ENCODE peak calls at places on chromosomes 1 and 21, in four cellular contexts. T, Q, W and L are unnamed samples. For H3K4me1, the result is how much of the 10 kb centered on the place peaks cover.

GRCh38 chr1:217431395-217431794 is 199.5 kb downstream of the GPATCH2 start:
- DNase-seq in T (no peak), Q (no peak), W (no peak), L (no peak)

GRCh38 chr1:15712158-15712557 is 23.9 kb upstream of the SLC25A34 start:
- DNase-seq in T (no peak), Q (no peak), W (no peak), L (no peak)

GRCh38 chr1:65147424-65148177 is 402 bp upstream of the AK4 start:
- DNase-seq in T (no peak), Q (no peak), W (peak), L (peak)

GRCh38 chr1:9181990-9182783 is 52.4 kb upstream of the H6PD start:
- DNase-seq in T (no peak), Q (no peak), W (peak), L (no peak)

GRCh38 chr1:45623972-45624371 is at the start of gene CCDC17:
- DNase-seq in T (no peak), Q (no peak), W (no peak), L (no peak)

GRCh38 chr1:205528446-205528886 is 24.0 kb downstream of the CDK18 start:
- DNase-seq in T (no peak), Q (no peak), W (no peak), L (no peak)

GRCh38 chr1:165854101-165854845 is 26.9 kb downstream of the UCK2 start:
- DNase-seq in T (no peak), Q (no peak), W (no peak), L (no peak)

GRCh38 chr1:156885314-156885713 is 8.2 kb upstream of the PEAR1 start:
- DNase-seq in T (no peak), Q (no peak), W (no peak), L (no peak)

GRCh38 chr1:244992833-244993232 is 128.5 kb upstream of the HNRNPU start:
- DNase-seq in T (no peak), Q (no peak), W (no peak), L (no peak)

GRCh38 chr1:82517586-82517985 is 716.9 kb downstream of the ADGRL2 start:
- DNase-seq in T (no peak), Q (no peak), W (no peak), L (no peak)

GRCh38 chr1:112337028-112337531 is 58.9 kb upstream of the CTTNBP2NL start:
- DNase-seq in T (peak), Q (no peak), W (peak), L (no peak)

GRCh38 chr1:80349218-80349617 is 1342.7 kb upstream of the ADGRL4 start:
- DNase-seq in T (no peak), Q (no peak), W (no peak), L (no peak)

GRCh38 chr1:3903141-3904005 is 3.3 kb upstream of the C1orf174 start:
- DNase-seq in T (no peak), Q (no peak), W (peak), L (peak)

GRCh38 chr1:184499626-184500025 is 112.8 kb downstream of the C1orf21 start:
- DNase-seq in T (no peak), Q (no peak), W (no peak), L (no peak)

GRCh38 chr1:217135569-217135915 is 412.3 kb upstream of the ESRRG start:
- DNase-seq in T (no peak), Q (no peak), W (no peak), L (no peak)

GRCh38 chr1:198088360-198089071 is 68.3 kb upstream of the NEK7 start:
- DNase-seq in T (peak), Q (no peak), W (peak), L (no peak)

GRCh38 chr1:77504986-77505385 is 177.5 kb downstream of the ZZZ3 start:
- DNase-seq in T (no peak), Q (no peak), W (no peak), L (no peak)

GRCh38 chr1:67749844-67750689 is 65.1 kb downstream of the GADD45A start:
- DNase-seq in T (peak), Q (no peak), W (no peak), L (peak)

GRCh38 chr1:8205771-8206170 is 112.1 kb upstream of the SLC45A1 start:
- DNase-seq in T (no peak), Q (no peak), W (no peak), L (no peak)

GRCh38 chr21:36709868-36710728 is 11.2 kb downstream of the SIM2 start:
- DNase-seq in T (no peak), Q (no peak), W (no peak), L (peak)

DNA sequence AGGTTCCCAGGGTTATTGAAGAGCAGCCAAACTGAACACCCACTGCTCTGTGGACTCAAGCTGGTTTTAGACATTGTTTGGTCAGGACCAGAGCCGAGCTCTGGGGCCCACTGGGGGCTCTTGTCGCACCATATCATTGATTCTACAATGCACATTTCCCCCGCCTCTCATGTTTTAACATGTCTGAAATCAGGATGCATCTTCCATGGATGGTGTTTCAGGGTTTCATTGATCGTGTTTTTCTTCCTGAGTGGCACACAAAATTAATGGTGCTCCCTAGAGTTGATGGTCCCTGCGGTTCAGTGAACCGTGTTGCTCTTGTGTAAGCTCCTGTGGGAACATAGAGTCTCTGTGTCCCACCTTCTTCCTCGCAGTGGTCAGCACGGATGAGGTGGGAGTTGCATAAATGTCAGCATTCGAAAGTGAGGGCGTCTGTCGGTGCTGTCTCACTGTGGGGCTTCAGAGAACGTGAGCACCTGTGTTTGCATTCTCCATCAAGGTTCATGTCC is 38.3 kb downstream of the GALNT2 start:
- DNase-seq in T (no peak), Q (no peak), W (no peak), L (no peak)
- H3K27ac ChIP-seq in T (peak), Q (peak), W (peak), L (peak)

GRCh38 chr1:247857069-247857985 is at the start of gene TRIM58:
- DNase-seq in T (no peak), Q (no peak), W (no peak), L (no peak)
- TF ChIP-seq CTCF in T (no peak), Q (no peak), W (no peak), L (no peak)

DNA sequence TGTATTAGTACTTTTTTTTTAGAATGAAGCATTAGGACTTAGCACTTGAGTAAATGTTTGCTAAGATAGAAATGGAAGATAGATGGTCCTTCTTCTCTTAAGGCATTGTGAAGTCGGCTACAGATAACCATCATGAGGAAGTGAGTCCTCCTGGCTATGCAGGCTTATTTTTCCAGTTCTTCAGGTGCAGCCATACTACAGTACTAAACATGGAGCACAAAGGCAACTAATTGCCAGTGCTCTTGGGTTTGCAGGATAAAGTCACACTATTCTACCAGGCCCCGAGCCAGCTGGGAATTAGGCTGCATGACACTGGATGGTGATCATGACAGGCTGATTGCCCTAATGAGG is 197.3 kb upstream of the SGIP1 start:
- DNase-seq in T (no peak), Q (no peak), W (no peak), L (no peak)
- H3K4me1 ChIP-seq in T (half or more), Q (under half), W (under half), L (under half)

GRCh38 chr1:27599605-27600499 is 4.1 kb downstream of the AHDC1 start:
- DNase-seq in T (no peak), Q (no peak), W (no peak), L (no peak)
- H3K27ac ChIP-seq in T (peak), Q (peak), W (no peak), L (peak)

DNA sequence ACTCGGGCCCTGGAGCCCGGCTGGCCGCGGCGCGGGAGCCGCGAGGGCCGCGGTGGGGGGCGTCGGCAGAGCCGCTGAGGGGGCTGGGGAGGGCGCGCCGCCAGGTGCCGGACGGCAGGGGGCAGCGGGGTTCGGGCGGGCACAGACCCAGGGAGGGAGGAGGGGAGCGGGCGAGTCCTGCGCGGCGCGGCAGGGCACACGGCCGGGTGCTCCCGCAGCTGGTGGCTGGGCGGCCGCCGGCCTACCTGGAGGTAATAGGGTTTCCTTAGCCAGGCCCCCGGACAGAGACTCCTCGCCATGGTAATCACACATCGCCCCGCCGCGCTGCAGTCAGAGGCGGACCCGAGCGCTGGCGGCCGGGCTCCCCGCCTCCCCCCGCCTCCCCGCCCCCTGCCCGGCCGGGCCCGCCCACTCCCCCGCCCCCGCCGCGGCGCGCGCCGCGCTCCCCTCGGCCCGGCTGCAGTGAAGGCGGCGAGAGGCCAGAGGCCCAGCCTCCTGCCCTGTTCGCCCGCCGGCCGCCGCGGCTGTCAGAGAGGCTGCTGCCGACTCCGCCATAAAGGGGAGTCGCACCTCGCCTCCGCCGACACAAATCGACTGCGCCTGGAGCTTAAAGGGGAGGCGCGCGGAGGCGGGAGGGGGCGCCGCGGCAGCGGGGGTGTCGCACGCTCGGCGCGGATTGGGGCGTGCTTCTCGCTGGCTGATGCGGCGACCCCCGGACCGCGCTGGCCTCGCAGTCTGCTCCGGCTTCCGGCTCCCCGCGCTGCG is at the start of gene DIPK1A:
- DNase-seq in T (peak), Q (peak), W (peak), L (peak)
- TF ChIP-seq CTCF in T (no peak), Q (no peak), W (no peak), L (no peak)

DNA sequence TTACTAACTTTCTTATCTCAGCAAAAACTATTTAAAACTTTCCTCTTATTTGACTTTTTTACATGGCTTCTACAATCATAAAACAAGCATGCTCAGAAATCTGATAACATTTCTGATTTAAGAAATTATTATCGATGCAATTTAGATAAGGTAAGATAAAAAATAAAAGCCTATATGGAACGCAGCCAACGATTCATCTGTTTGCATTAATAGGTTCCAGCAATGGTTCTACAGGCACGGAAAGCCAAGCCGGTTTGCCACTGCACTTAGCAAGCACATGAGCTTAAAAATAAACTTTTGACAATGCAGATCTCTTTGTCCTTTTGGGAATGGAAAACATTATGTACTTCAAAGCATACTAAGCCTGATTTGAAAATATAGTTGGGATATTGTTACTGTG is 77.5 kb upstream of the KCNK2 start:
- DNase-seq in T (no peak), Q (no peak), W (no peak), L (no peak)
- H3K4me1 ChIP-seq in T (under half), Q (under half), W (under half), L (under half)

GRCh38 chr21:15414057-15414456 is 315.7 kb upstream of the USP25 start:
- DNase-seq in T (no peak), Q (no peak), W (no peak), L (no peak)
- H3K27ac ChIP-seq in T (no peak), Q (no peak), W (no peak), L (no peak)